ENCODE peak calls at places on chromosomes 6 and 20, in four cellular contexts. One of them, this sample, is unnamed.
A peak's percentile ranks its signal among the peaks of the same experiment; 100 is the strongest.

GRCh38 chr6:84522135-84522535 is 242.3 kb downstream of the TBX18 start:
- DNase-seq in ELR: peak; percentile 90
- DNase-seq in NCI-H1092 treated with DMSO at 0.1 percent for 48 hours: no peak
- DNase-seq in pancreas: no peak
- DNase-seq in this sample: no peak

GRCh38 chr20:48783533-48784272 is 44.1 kb downstream of the PREX1 start:
- DNase-seq in NCI-H1092 treated with DMSO at 0.1 percent for 48 hours: no peak
- DNase-seq in pancreas: peak; percentile 0
- DNase-seq in ELR: peak; percentile 23
- DNase-seq in this sample: no peak

GRCh38 chr6:218153-219018 is 73.9 kb upstream of the DUSP22 start:
- DNase-seq in NCI-H1092 treated with DMSO at 0.1 percent for 48 hours: no peak
- DNase-seq in ELR: no peak
- DNase-seq in pancreas: no peak
- DNase-seq in this sample: no peak

GRCh38 chr6:150514806-150515362 is 84.8 kb upstream of the PLEKHG1 start:
- DNase-seq in NCI-H1092 treated with DMSO at 0.1 percent for 48 hours: no peak
- DNase-seq in pancreas: no peak
- DNase-seq in ELR: no peak
- DNase-seq in this sample: no peak

GRCh38 chr6:168906251-168906845 is 347.3 kb downstream of the THBS2 start:
- DNase-seq in pancreas: no peak
- DNase-seq in NCI-H1092 treated with DMSO at 0.1 percent for 48 hours: no peak
- DNase-seq in ELR: no peak
- DNase-seq in this sample: no peak

GRCh38 chr20:7470912-7471311 is 469.3 kb downstream of the HAO1 start:
- DNase-seq in ELR: no peak
- DNase-seq in pancreas: no peak
- DNase-seq in NCI-H1092 treated with DMSO at 0.1 percent for 48 hours: no peak
- DNase-seq in this sample: no peak

GRCh38 chr20:19913927-19914614 is 103.1 kb upstream of the NAA20 start:
- DNase-seq in ELR: peak; percentile 73
- DNase-seq in pancreas: no peak
- DNase-seq in NCI-H1092 treated with DMSO at 0.1 percent for 48 hours: no peak
- DNase-seq in this sample: no peak

GRCh38 chr20:3390759-3391500 is 16.5 kb downstream of the DNAAF9 start:
- DNase-seq in ELR: no peak
- DNase-seq in pancreas: no peak
- DNase-seq in NCI-H1092 treated with DMSO at 0.1 percent for 48 hours: no peak
- DNase-seq in this sample: no peak

GRCh38 chr6:104711371-104711770 is 148.3 kb downstream of the HACE1 start:
- DNase-seq in pancreas: no peak
- DNase-seq in NCI-H1092 treated with DMSO at 0.1 percent for 48 hours: peak; percentile 63
- DNase-seq in ELR: peak; percentile 83
- DNase-seq in this sample: no peak

GRCh38 chr6:105135056-105135455 is 44.8 kb downstream of the POPDC3 start:
- DNase-seq in NCI-H1092 treated with DMSO at 0.1 percent for 48 hours: peak; percentile 4
- DNase-seq in ELR: peak; percentile 54
- DNase-seq in pancreas: no peak
- DNase-seq in this sample: no peak

GRCh38 chr6:87945181-87945580 is 102.5 kb upstream of the SPACA1 start:
- DNase-seq in pancreas: no peak
- DNase-seq in ELR: no peak
- DNase-seq in NCI-H1092 treated with DMSO at 0.1 percent for 48 hours: no peak
- DNase-seq in this sample: no peak

GRCh38 chr6:24537082-24537699 is 42.4 kb downstream of the ALDH5A1 start:
- DNase-seq in ELR: no peak
- DNase-seq in pancreas: no peak
- DNase-seq in NCI-H1092 treated with DMSO at 0.1 percent for 48 hours: no peak
- DNase-seq in this sample: no peak

GRCh38 chr6:95545226-95545625 is 32.1 kb upstream of the MANEA start:
- DNase-seq in ELR: no peak
- DNase-seq in NCI-H1092 treated with DMSO at 0.1 percent for 48 hours: peak; percentile 3
- DNase-seq in pancreas: no peak
- DNase-seq in this sample: no peak

GRCh38 chr6:163254341-163254835 is 160.1 kb upstream of the QKI start:
- DNase-seq in NCI-H1092 treated with DMSO at 0.1 percent for 48 hours: no peak
- DNase-seq in ELR: no peak
- DNase-seq in pancreas: no peak
- DNase-seq in this sample: no peak